ENCODE peak calls at places on chromosomes 7 and 10, in five cellular contexts. P is H1, F is HepG2, X is GM12878, G is HCT116. M is an unnamed sample.

GRCh38 chr7:98860069-98860468 is 9.7 kb downstream of the TMEM130 start:
- DNase-seq in F (no peak), G (no peak), P (no peak), X (no peak), M (no peak)

GRCh38 chr10:114367041-114367675 is 37.1 kb downstream of the AFAP1L2 start:
- DNase-seq in G (no peak), P (no peak), X (no peak), F (no peak), M (no peak)

GRCh38 chr10:29512460-29512974 is 122.3 kb downstream of the SVIL start:
- DNase-seq in X (no peak), P (no peak), G (no peak), F (no peak), M (no peak)

GRCh38 chr10:42933454-42934340 is 143.2 kb upstream of the RET start:
- DNase-seq in F (no peak), X (no peak), G (no peak), P (no peak), M (peak; percentile 69)

GRCh38 chr10:64785816-64786215 is 1264.6 kb downstream of the REEP3 start:
- DNase-seq in G (no peak), F (no peak), X (no peak), P (no peak), M (no peak)

GRCh38 chr7:73596191-73597065 is 18.0 kb upstream of the TBL2 start:
- DNase-seq in F (no peak), G (no peak), X (no peak), P (no peak), M (peak; percentile 36)

GRCh38 chr10:106384541-106384940 is 780.0 kb downstream of the SORCS1 start:
- DNase-seq in G (no peak), P (no peak), X (no peak), F (no peak), M (no peak)

GRCh38 chr10:28838908-28839307 is 161.6 kb downstream of the BAMBI start:
- DNase-seq in P (no peak), G (peak; percentile 4), F (peak; percentile 69), X (no peak), M (no peak)

GRCh38 chr10:132422169-132422691 is 25.2 kb downstream of the PWWP2B start:
- DNase-seq in F (no peak), P (no peak), X (no peak), G (no peak), M (no peak)

GRCh38 chr7:107579881-107580715 is at the start of gene BCAP29:
- DNase-seq in G (peak; percentile 38), P (peak; percentile 9), F (peak; percentile 67), X (no peak), M (peak; percentile 81)

GRCh38 chr7:130854481-130854880 is 120.5 kb upstream of the KLF14 start:
- DNase-seq in X (no peak), P (no peak), G (no peak), F (no peak), M (no peak)

GRCh38 chr10:75140246-75140645 is 28.8 kb downstream of the SAMD8 start:
- DNase-seq in P (no peak), G (no peak), X (no peak), F (no peak), M (no peak)

GRCh38 chr7:42617781-42618457 is 294.0 kb downstream of the C7orf25 start:
- DNase-seq in X (no peak), P (no peak), G (no peak), F (no peak), M (peak; percentile 56)

GRCh38 chr7:77393261-77393660 is 22.9 kb downstream of the GSAP start:
- DNase-seq in P (no peak), G (peak; percentile 62), F (no peak), X (peak; percentile 85), M (no peak)

GRCh38 chr7:155168607-155169006 is 98.5 kb downstream of the HTR5A start:
- DNase-seq in P (no peak), G (no peak), X (no peak), F (no peak), M (no peak)

GRCh38 chr7:137381045-137381444 is 37.5 kb upstream of the PTN start:
- DNase-seq in X (no peak), F (no peak), P (no peak), G (no peak), M (no peak)

GRCh38 chr7:37643876-37644275 is 39.7 kb upstream of the GPR141 start:
- DNase-seq in G (no peak), F (no peak), X (no peak), P (peak; percentile 50), M (peak; percentile 75)

GRCh38 chr10:47288236-47288635 is 11.8 kb upstream of the GDF10 start:
- DNase-seq in F (no peak), X (no peak), G (no peak), P (no peak), M (no peak)

GRCh38 chr10:53045315-53045714 is 272.7 kb upstream of the MBL2 start:
- DNase-seq in G (no peak), X (no peak), F (no peak), P (no peak), M (no peak)

DNA sequence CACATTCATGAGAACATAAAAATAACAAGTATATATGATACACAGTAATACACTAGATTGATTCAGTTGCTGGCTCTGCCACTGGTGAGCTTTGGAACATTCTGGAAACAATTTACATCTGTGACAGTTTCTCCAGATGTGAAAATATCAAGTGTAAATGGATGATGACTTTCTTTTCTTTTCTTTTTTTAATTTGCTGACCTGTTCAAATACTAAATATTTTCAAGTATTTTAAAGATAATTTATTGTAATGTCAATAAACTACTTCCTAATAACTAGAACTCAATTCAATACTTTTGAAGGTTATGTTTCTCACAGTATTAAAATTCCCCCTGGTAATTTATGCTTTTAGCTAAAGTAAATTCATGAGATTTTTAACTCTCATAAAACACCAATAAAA is 180.3 kb downstream of the CRPPA start:
- DNase-seq in X (no peak), G (no peak), P (no peak), F (no peak), M (no peak)
- H3K4me3 ChIP-seq in X (no peak overlapping the region), G (no peak overlapping the region), P (no peak overlapping the region), F (no peak overlapping the region), M (no peak overlapping the region)

GRCh38 chr7:115005942-115006341 is 84.0 kb downstream of the MDFIC start:
- DNase-seq in X (no peak), G (no peak), P (peak; percentile 69), F (peak; percentile 33), M (peak; percentile 75)
- TF ChIP-seq POLR2AphosphoS5 in X (no peak), G (no peak), P (peak; percentile 38), F (no peak), M (peak; percentile 40)

GRCh38 chr7:40474790-40475680 is 340.2 kb downstream of the SUGCT start:
- DNase-seq in G (no peak), P (no peak), X (peak; percentile 31), F (no peak), M (no peak)
- H2AFZ ChIP-seq in G (no peak overlapping the region), P (no peak overlapping the region), X (no peak overlapping the region), F (no peak overlapping the region), M (no peak overlapping the region)

GRCh38 chr10:22333667-22334282 is 11.5 kb upstream of the SPAG6 start:
- DNase-seq in F (no peak), X (no peak), G (no peak), P (no peak), M (no peak)

GRCh38 chr10:22332116-22332692 is 11.3 kb downstream of the BMI1 start:
- DNase-seq in P (no peak), F (no peak), X (no peak), G (no peak), M (no peak)

GRCh38 chr10:22333167-22333566 is 12.1 kb upstream of the SPAG6 start:
- DNase-seq in P (no peak), F (no peak), X (no peak), G (no peak), M (no peak)

GRCh38 chr10:22335204-22335956 is 9.9 kb upstream of the SPAG6 start:
- DNase-seq in G (no peak), P (no peak), X (no peak), F (no peak), M (peak; percentile 78)

GRCh38 chr10:22334414-22335203 is 10.7 kb upstream of the SPAG6 start:
- DNase-seq in X (no peak), F (no peak), P (no peak), G (no peak), M (peak; percentile 90)
- H3K4me3 ChIP-seq in X (peak overlapping the region; percentile 61), F (no peak overlapping the region), P (peak overlapping the region; percentile 57), G (no peak overlapping the region), M (peak overlapping the region; percentile 50)

GRCh38 chr7:86950360-86950759 is 109.1 kb downstream of the ELAPOR2 start:
- DNase-seq in F (no peak), X (no peak), P (no peak), G (no peak), M (no peak)
- TF ChIP-seq POLR2AphosphoS5 in F (no peak), X (no peak), P (no peak), G (no peak), M (no peak)

DNA sequence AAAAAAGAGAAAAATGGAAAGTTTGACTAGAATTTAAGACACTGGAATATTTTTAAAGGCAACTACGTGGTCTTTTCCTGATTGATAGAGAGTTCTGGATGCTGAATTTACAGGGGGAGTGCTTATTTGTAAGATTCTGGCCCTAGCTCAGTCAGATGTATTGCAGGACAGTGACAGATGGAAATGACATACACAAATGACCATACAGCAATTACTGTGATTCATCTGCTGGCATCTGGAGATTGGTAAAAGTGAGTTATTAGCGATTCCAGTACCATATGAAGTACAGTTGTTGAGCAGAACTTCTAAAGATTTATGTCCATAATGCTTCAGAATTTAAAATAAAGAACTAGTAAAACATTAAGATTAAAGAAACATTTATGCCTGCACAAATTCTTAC is 243.3 kb downstream of the CRPPA start:
- DNase-seq in P (no peak), F (no peak), X (no peak), G (no peak), M (no peak)
- H2AFZ ChIP-seq in P (no peak overlapping the region), F (no peak overlapping the region), X (no peak overlapping the region), G (no peak overlapping the region), M (no peak overlapping the region)

GRCh38 chr7:47495269-47495875 is 86.5 kb downstream of the TNS3 start:
- DNase-seq in G (no peak), P (no peak), F (no peak), X (no peak), M (no peak)

GRCh38 chr7:47492720-47493119 is 89.2 kb downstream of the TNS3 start:
- DNase-seq in P (no peak), F (no peak), X (no peak), G (no peak), M (no peak)

GRCh38 chr7:47491637-47492036 is 90.3 kb downstream of the TNS3 start:
- DNase-seq in G (no peak), X (no peak), F (no peak), P (no peak), M (no peak)

GRCh38 chr7:47496064-47496665 is 85.7 kb downstream of the TNS3 start:
- DNase-seq in F (no peak), G (no peak), P (no peak), X (no peak), M (no peak)

DNA sequence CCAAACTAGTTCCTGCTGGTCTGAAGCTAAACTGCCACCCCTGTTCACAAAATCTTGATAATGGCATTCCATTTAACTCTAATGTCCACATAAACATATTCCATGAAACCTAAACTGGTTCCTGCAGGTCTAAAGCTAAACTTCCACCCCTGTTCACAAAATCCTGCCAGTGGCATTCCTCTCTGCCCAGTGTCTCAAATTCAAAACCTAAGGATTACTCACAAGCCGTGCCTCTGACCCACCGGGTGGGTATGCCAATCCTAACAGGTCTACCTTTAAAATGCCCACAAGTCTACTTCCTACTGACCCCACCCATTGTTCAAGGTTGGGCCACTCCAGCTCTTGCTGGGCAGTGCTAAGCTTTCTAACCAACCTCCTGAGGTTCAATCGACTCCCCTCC is 87.9 kb downstream of the TNS3 start:
- DNase-seq in X (no peak), G (no peak), P (no peak), F (no peak), M (no peak)
- H3K4me3 ChIP-seq in X (peak overlapping the region; percentile 65), G (no peak overlapping the region), P (no peak overlapping the region), F (no peak overlapping the region), M (no peak overlapping the region)